ENCODE peak calls at places on chromosomes 11 and 22, in four cellular contexts. V is HepG2, A is heart left ventricle, O is body of pancreas. I is an unnamed sample. For H3K4me1, the result is how much of the 10 kb centered on the place peaks cover.

GRCh38 chr11:131899954-131900580 is 529.7 kb downstream of the NTM start:
- DNase-seq in A (no peak), O (no peak), V (no peak), I (no peak)

GRCh38 chr11:113690619-113691569 is 15.2 kb downstream of the TMPRSS5 start:
- DNase-seq in V (peak), A (no peak), O (no peak), I (no peak)

GRCh38 chr11:7414729-7415536 is 70.4 kb upstream of the OLFML1 start:
- DNase-seq in A (no peak), V (no peak), O (no peak), I (no peak)

GRCh38 chr11:43359432-43359818 is 705 bp downstream of the TTC17 start:
- DNase-seq in A (no peak), V (peak), O (no peak), I (peak)

GRCh38 chr11:18958221-18958910 is 19.2 kb upstream of the MRGPRX1 start:
- DNase-seq in V (no peak), A (no peak), O (no peak), I (no peak)

GRCh38 chr11:68025047-68025446 is 5.4 kb upstream of the NDUFS8 start:
- DNase-seq in O (no peak), A (no peak), V (no peak), I (no peak)

GRCh38 chr11:22624742-22625447 is 728 bp downstream of the FANCF start:
- DNase-seq in O (peak), A (no peak), V (peak), I (peak)

GRCh38 chr11:75547177-75547576 is 14.9 kb upstream of the SERPINH1 start:
- DNase-seq in V (no peak), O (no peak), A (no peak), I (no peak)

GRCh38 chr22:41620646-41621098 is at the start of gene DESI1:
- DNase-seq in O (peak), V (peak), A (no peak), I (no peak)

DNA sequence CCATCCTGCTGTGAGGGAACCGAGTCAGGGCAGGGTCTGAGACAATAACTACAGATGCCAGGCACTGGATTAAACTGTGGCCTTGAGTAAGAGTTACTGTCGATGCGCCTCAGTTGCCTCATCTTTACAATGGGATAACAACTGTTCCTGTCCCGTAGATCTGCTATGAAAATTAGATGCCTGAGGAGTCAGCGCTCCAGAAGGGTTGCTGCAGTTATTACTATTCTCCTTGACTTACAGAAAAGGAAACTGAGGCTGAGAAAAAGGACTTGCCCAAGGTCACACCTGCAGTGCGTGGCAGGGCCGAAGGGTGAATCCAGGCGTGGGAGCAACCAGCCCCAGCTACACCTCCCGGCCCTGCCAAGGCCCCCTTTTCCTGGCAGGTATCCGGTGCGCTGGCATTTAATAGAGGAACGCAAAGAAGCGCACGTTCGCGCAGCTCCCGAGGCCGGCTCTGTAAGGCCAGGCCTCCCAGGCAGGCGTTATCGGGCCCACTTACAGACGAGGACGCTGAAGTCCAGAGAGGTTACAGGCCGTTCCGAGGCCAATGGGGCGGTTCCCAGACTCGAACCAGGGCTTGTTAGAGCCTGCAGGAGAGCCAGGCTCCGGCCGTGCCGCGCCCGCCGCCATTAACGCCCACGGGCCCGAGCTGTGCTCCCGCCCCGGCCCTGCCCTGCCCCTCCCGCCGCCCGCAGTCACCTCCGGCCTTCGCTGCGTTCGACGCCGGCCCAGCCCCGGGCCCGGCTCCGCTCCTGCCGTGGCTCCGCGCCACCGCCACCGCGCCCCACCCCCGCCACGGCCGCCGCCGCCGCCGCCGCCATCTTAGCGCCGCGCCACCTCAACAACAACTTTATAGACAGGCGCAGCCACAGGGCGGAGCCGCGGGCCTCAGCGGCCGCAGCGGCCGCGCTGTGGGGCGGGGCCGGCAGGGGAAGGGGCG is at the start of gene C11orf68:
- DNase-seq in A (no peak), V (no peak), O (no peak), I (no peak)
- H3K4me1 ChIP-seq in A (under half), V (under half), O (under half), I (under half)

GRCh38 chr22:44024288-44024908 is at the start of gene PARVB:
- DNase-seq in A (peak), O (no peak), V (no peak), I (no peak)
- TF ChIP-seq POLR2A in A (no peak), O (no peak), V (no peak), I (no peak)

GRCh38 chr11:65428578-65429068 is 6.0 kb downstream of the NEAT1 start:
- DNase-seq in A (no peak), V (no peak), O (peak), I (no peak)
- H3K4me3 ChIP-seq in A (peak), V (peak), O (no peak), I (peak)

GRCh38 chr11:115761817-115762216 is 257.6 kb upstream of the CADM1 start:
- DNase-seq in V (no peak), O (no peak), A (no peak), I (no peak)

GRCh38 chr11:115759622-115760527 is 255.7 kb upstream of the CADM1 start:
- DNase-seq in A (peak), O (peak), V (no peak), I (peak)

GRCh38 chr11:115760528-115760837 is 256.3 kb upstream of the CADM1 start:
- DNase-seq in V (no peak), A (no peak), O (peak), I (peak)

GRCh38 chr11:115761348-115761747 is 257.1 kb upstream of the CADM1 start:
- DNase-seq in O (no peak), V (no peak), A (no peak), I (no peak)

DNA sequence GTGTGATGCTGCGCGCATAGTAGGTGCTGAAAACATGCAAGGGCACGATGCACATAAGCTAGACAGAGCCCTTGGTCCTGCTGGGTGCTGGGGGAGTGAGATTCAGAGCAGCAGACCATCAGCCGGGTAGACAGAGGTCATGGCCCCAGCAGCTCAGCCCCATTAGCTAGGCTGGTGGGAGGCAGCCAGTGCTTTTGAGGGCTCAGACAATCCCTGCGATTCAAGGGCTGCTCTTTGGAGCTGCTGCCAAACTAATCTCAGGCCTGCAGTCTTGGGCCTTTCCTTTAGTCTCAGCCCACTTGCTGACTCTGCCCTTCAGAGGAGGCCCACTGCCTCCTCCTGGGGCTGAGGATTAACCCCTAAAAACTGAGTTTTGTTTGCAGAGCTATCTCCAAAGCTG is 256.7 kb upstream of the CADM1 start:
- DNase-seq in A (no peak), V (no peak), O (no peak), I (no peak)
- H3K4me1 ChIP-seq in A (under half), V (under half), O (under half), I (under half)

I was measured in thyroid gland.